ENCODE peak calls at places on chromosomes 5 and 9, in ten cellular contexts. P is heart right ventricle; E is kidney epithelial cell; R is hippocampal formation; C is HTR-8/SVneo; D is lower lobe of right lung; L is effector memory CD4-positive, alpha-beta T cell; W is fibroblast of the aortic adventitia; A is DMS 273 treated with DMSO at 0.1 percent for 48 hours; M is GDM1. G is an unnamed sample.

GRCh38 chr5:73541981-73542380 is 23.5 kb downstream of the ANKRA2 start:
- DNase-seq in P (no peak), E (no peak), R (no peak), C (no peak), D (no peak), L (no peak), W (peak), A (no peak), M (no peak), G (peak)

GRCh38 chr5:89735108-89735507 is 674.4 kb downstream of the CETN3 start:
- DNase-seq in P (no peak), E (peak), R (no peak), C (no peak), D (no peak), L (no peak), W (peak), A (no peak), M (no peak), G (no peak)

GRCh38 chr9:70003786-70004185 is 39.9 kb upstream of the MAMDC2 start:
- DNase-seq in P (no peak), E (no peak), R (no peak), C (no peak), D (no peak), L (no peak), W (peak), A (no peak), M (no peak), G (peak)

GRCh38 chr9:106613250-106613737 is 249.7 kb upstream of the ZNF462 start:
- DNase-seq in P (peak), E (no peak), R (no peak), C (no peak), D (peak), L (no peak), W (no peak), A (no peak), M (no peak), G (no peak)

GRCh38 chr9:121404906-121405305 is 34.9 kb upstream of the STOM start:
- DNase-seq in P (no peak), E (no peak), R (no peak), C (no peak), D (no peak), L (no peak), W (no peak), A (no peak), M (no peak), G (no peak)

GRCh38 chr5:111404270-111404769 is 108.0 kb downstream of the STARD4 start:
- DNase-seq in P (no peak), E (no peak), R (no peak), C (no peak), D (no peak), L (no peak), W (no peak), A (no peak), M (no peak), G (peak)

GRCh38 chr9:131843989-131844744 is 104.3 kb upstream of the RAPGEF1 start:
- DNase-seq in P (no peak), E (no peak), R (no peak), C (no peak), D (no peak), L (no peak), W (no peak), A (no peak), M (no peak), G (no peak)

GRCh38 chr9:85114799-85115198 is 445.3 kb downstream of the NTRK2 start:
- DNase-seq in P (no peak), E (peak), R (no peak), C (no peak), D (no peak), L (no peak), W (no peak), A (no peak), M (no peak), G (no peak)

GRCh38 chr5:74083096-74083495 is 457.1 kb downstream of the ARHGEF28 start:
- DNase-seq in P (no peak), E (no peak), R (no peak), C (no peak), D (no peak), L (no peak), W (no peak), A (no peak), M (no peak), G (no peak)

GRCh38 chr9:90919883-90920282 is 118.3 kb downstream of the SYK start:
- DNase-seq in P (peak), E (no peak), R (no peak), C (no peak), D (no peak), L (no peak), W (no peak), A (no peak), M (no peak), G (no peak)

GRCh38 chr9:126283799-126284465 is 42.7 kb upstream of the MVB12B start:
- DNase-seq in P (no peak), E (no peak), R (no peak), C (no peak), D (no peak), L (no peak), W (no peak), A (no peak), M (no peak), G (no peak)

GRCh38 chr5:126597156-126597555 is 2.1 kb upstream of the ALDH7A1 start:
- DNase-seq in P (no peak), E (no peak), R (no peak), C (peak), D (no peak), L (no peak), W (peak), A (no peak), M (no peak), G (peak)

GRCh38 chr9:136668983-136669790 is 6.5 kb downstream of the EGFL7 start:
- DNase-seq in P (no peak), E (no peak), R (no peak), C (no peak), D (no peak), L (no peak), W (no peak), A (no peak), M (no peak), G (peak)

GRCh38 chr5:129461816-129462396 is 1.8 kb downstream of the ADAMTS19 start:
- DNase-seq in P (no peak), E (no peak), R (no peak), C (no peak), D (no peak), L (no peak), W (no peak), A (no peak), M (no peak), G (no peak)

GRCh38 chr5:165405340-165405739 is 1899.9 kb downstream of the MAT2B start:
- DNase-seq in P (no peak), E (no peak), R (no peak), C (no peak), D (no peak), L (no peak), W (no peak), A (no peak), M (no peak), G (no peak)

GRCh38 chr5:94692610-94693009 is 74.1 kb downstream of the SLF1 start:
- DNase-seq in P (no peak), E (no peak), R (no peak), C (no peak), D (no peak), L (no peak), W (no peak), A (no peak), M (no peak), G (no peak)

GRCh38 chr5:30401479-30402058 is 791.9 kb upstream of the CDH6 start:
- DNase-seq in P (no peak), E (no peak), R (no peak), C (peak), D (no peak), L (no peak), W (peak), A (no peak), M (peak), G (no peak)

GRCh38 chr5:149517461-149518122 is 33.6 kb downstream of the CSNK1A1 start:
- DNase-seq in P (no peak), E (no peak), R (peak), C (no peak), D (no peak), L (no peak), W (peak), A (no peak), M (no peak), G (peak)

GRCh38 chr9:89481161-89481915 is 16.6 kb downstream of the SEMA4D start:
- DNase-seq in P (no peak), E (no peak), R (no peak), C (no peak), D (no peak), L (no peak), W (no peak), A (no peak), M (no peak), G (no peak)

GRCh38 chr5:115415143-115415491 is 118.7 kb upstream of the CCDC112 start:
- DNase-seq in P (no peak), E (peak), R (no peak), C (no peak), D (peak), L (no peak), W (peak), A (no peak), M (no peak), G (peak)

G was measured in dermis microvascular lymphatic vessel endothelial cell.